ENCODE peak calls at places on chromosome 11, in four cellular contexts. O, V, A and E are unnamed samples.

GRCh38 chr11:19394525-19395016 is 153.8 kb upstream of the E2F8 start:
- DNase-seq in O (no peak), V (no peak), A (no peak), E (no peak)

GRCh38 chr11:12724301-12725046 is 50.3 kb downstream of the TEAD1 start:
- DNase-seq in O (peak; percentile 64), V (peak; percentile 88), A (peak; percentile 92), E (peak; percentile 95)

GRCh38 chr11:117384045-117384444 is 56.4 kb downstream of the CEP164 start:
- DNase-seq in O (peak; percentile 13), V (peak; percentile 23), A (no peak), E (peak; percentile 96)

GRCh38 chr11:72045849-72046248 is 34.5 kb downstream of the NUMA1 start:
- DNase-seq in O (no peak), V (no peak), A (no peak), E (no peak)

GRCh38 chr11:98434296-98434695 is 586.5 kb upstream of the CNTN5 start:
- DNase-seq in O (no peak), V (no peak), A (no peak), E (no peak)

GRCh38 chr11:117621226-117621625 is 175.8 kb downstream of the DSCAML1 start:
- DNase-seq in O (no peak), V (peak; percentile 20), A (peak; percentile 16), E (peak; percentile 18)

GRCh38 chr11:107666911-107667568 is 44.8 kb downstream of the SLN start:
- DNase-seq in O (no peak), V (no peak), A (no peak), E (no peak)

GRCh38 chr11:45897556-45897955 is 9.5 kb downstream of the FREY1 start:
- DNase-seq in O (no peak), V (peak; percentile 26), A (no peak), E (no peak)

GRCh38 chr11:134667175-134667500 is 255.1 kb upstream of the B3GAT1 start:
- DNase-seq in O (no peak), V (no peak), A (no peak), E (no peak)

GRCh38 chr11:102680945-102681344 is 24.6 kb downstream of the MMP27 start:
- DNase-seq in O (no peak), V (no peak), A (no peak), E (no peak)

GRCh38 chr11:129695543-129696308 is 119.9 kb upstream of the TMEM45B start:
- DNase-seq in O (peak; percentile 46), V (peak; percentile 48), A (peak; percentile 71), E (peak; percentile 13)

GRCh38 chr11:115132829-115133228 is 371.4 kb downstream of the CADM1 start:
- DNase-seq in O (peak; percentile 3), V (peak; percentile 32), A (peak; percentile 15), E (no peak)

GRCh38 chr11:64867748-64868462 is 10.5 kb downstream of the EHD1 start:
- DNase-seq in O (no peak), V (no peak), A (no peak), E (no peak)

GRCh38 chr11:1435820-1436467 is 46.2 kb downstream of the BRSK2 start:
- DNase-seq in O (no peak), V (peak; percentile 41), A (peak; percentile 42), E (no peak)

GRCh38 chr11:14789879-14790484 is 102.0 kb downstream of the CYP2R1 start:
- DNase-seq in O (no peak), V (peak; percentile 10), A (peak; percentile 9), E (peak; percentile 28)

GRCh38 chr11:24421766-24422165 is 75.1 kb upstream of the LUZP2 start:
- DNase-seq in O (no peak), V (no peak), A (no peak), E (peak; percentile 7)

GRCh38 chr11:119169272-119169719 is 771 bp downstream of the NLRX1 start:
- DNase-seq in O (peak; percentile 37), V (peak; percentile 58), A (no peak), E (no peak)

GRCh38 chr11:86869966-86870570 is 69.7 kb downstream of the PRSS23 start:
- DNase-seq in O (peak; percentile 29), V (peak; percentile 54), A (peak; percentile 78), E (peak; percentile 63)

GRCh38 chr11:100930185-100930778 is 199.3 kb downstream of the PGR start:
- DNase-seq in O (peak; percentile 46), V (peak; percentile 55), A (peak; percentile 68), E (peak; percentile 81)

GRCh38 chr11:72821221-72821919 is 7.2 kb downstream of the ATG16L2 start:
- DNase-seq in O (no peak), V (no peak), A (no peak), E (no peak)

GRCh38 chr11:133149698-133150097 is 382.6 kb downstream of the OPCML start:
- DNase-seq in O (no peak), V (no peak), A (no peak), E (no peak)

GRCh38 chr11:73215191-73216134 is 2.6 kb upstream of the P2RY2 start:
- DNase-seq in O (no peak), V (no peak), A (no peak), E (no peak)

GRCh38 chr11:118921929-118922744 is 3.6 kb downstream of the BCL9L start:
- DNase-seq in O (peak; percentile 80), V (peak; percentile 91), A (no peak), E (peak; percentile 56)

GRCh38 chr11:65041206-65042035 is at the start of gene SAC3D1:
- DNase-seq in O (no peak), V (no peak), A (peak; percentile 71), E (peak; percentile 17)

GRCh38 chr11:15150507-15150906 is 35.8 kb downstream of the INSC start:
- DNase-seq in O (no peak), V (no peak), A (no peak), E (no peak)

GRCh38 chr11:34363363-34364084 is 5.7 kb upstream of the ABTB2 start:
- DNase-seq in O (peak; percentile 76), V (no peak), A (no peak), E (no peak)

GRCh38 chr11:92276773-92277172 is 52.2 kb downstream of the FAT3 start:
- DNase-seq in O (no peak), V (no peak), A (no peak), E (peak; percentile 52)

GRCh38 chr11:117230286-117230961 is 1.4 kb downstream of the PCSK7 start:
- DNase-seq in O (no peak), V (no peak), A (no peak), E (peak; percentile 51)

GRCh38 chr11:34936945-34937344 is 20.5 kb downstream of the PDHX start:
- DNase-seq in O (no peak), V (no peak), A (no peak), E (no peak)

GRCh38 chr11:23502821-23503220 is 642.5 kb upstream of the CCDC179 start:
- DNase-seq in O (no peak), V (no peak), A (no peak), E (peak; percentile 43)

GRCh38 chr11:62050716-62051115 is 73.1 kb upstream of the INCENP start:
- DNase-seq in O (no peak), V (no peak), A (no peak), E (no peak)

DNA sequence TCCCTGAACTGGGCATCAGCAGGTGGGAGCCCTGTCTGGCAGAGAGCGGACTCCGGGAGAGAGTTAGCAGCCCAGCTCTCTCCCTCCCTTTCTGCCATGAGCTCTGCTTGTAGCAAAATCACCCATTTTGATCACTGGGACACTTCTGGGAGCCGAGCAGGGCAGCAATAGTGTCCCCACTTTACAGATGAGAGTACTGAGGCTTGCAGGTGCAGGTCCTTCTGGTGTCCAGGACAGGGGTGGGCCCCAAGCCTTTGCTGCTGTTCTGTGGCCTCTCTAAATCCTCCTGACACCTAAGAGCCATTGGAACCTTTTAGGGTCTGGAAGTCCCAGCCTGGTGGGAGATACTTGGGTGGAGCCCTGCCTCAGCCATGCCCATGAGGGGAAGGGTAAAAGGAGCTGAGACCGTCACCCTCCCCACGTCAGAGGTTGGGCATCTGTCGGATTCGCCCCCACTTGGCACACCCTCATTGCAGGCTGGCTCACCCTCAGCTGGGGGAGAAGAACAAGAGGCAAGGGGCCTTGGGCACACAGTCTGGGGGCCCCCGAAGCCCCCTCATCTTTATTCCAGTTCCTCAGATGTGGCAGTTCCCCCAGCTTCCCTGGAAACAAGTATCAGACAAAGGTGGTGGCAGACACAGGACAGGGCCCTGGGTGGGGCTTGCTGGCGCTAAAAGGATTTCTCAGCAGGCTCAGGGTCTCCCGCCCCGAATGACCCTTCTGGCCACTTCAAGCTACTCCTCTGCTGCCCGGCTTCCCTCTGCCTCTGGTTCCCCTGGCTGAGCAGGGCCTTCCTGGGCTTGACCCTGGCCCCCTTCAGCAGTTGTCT is 4.5 kb downstream of the RIN1 start:
- DNase-seq in O (no peak), V (no peak), A (no peak), E (no peak)
- TF ChIP-seq MAZ in O (no peak), V (no peak), A (no peak), E (no peak)

GRCh38 chr11:120658071-120658423 is 146.5 kb downstream of the GRIK4 start:
- DNase-seq in O (no peak), V (no peak), A (no peak), E (no peak)

GRCh38 chr11:120660024-120660565 is 148.5 kb downstream of the GRIK4 start:
- DNase-seq in O (peak; percentile 53), V (peak; percentile 33), A (peak; percentile 67), E (peak; percentile 36)

GRCh38 chr11:120659076-120659475 is 147.5 kb downstream of the GRIK4 start:
- DNase-seq in O (no peak), V (no peak), A (no peak), E (no peak)

GRCh38 chr11:120655589-120655988 is 144.0 kb downstream of the GRIK4 start:
- DNase-seq in O (no peak), V (no peak), A (no peak), E (no peak)

DNA sequence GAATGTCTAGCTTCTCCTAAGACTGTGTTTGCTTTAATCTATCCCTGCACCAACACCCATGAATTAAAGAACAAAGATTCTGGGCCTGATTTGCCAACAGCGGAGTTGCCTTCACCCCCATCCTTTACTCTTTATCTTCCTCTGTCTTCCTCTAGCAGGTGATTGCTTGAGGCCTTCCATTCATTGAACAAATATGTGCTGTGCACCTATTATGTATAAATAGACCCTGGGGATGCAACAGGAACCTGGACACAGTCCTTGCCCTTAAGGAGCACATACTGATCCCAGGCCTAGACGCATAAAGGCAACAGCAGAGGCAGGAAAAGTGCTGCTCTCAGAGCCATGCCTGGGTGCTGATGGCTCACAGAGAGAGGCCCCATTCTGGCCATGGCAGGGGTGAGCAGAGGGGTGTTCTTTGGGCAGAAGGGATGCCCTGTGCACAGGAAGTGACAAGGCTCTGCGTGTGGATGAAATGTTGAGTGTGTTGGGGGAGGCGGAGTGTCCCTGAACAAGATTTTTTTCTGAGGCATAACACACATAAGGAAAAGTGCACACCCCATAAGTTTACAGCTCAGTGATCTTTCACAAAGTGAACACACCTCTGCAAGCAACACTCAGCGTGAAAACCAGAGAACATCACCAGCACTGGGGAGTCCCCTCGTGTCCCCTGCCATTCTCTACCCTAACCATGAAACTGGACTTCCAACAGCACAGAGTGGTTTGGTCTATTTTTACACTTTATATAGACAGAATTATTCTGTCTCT is 145.9 kb downstream of the GRIK4 start:
- DNase-seq in O (no peak), V (no peak), A (no peak), E (no peak)
- TF ChIP-seq CEBPB in O (no peak), V (no peak), A (no peak), E (no peak)

GRCh38 chr11:84524422-84525051 is 1102.6 kb downstream of the DLG2 start:
- DNase-seq in O (no peak), V (peak; percentile 17), A (no peak), E (peak; percentile 25)
- TF ChIP-seq MAFK in O (no peak), V (no peak), A (no peak), E (no peak)

GRCh38 chr11:10858505-10859360 is 880 bp upstream of the ZBED5 start:
- DNase-seq in O (peak; percentile 50), V (no peak), A (peak; percentile 68), E (peak; percentile 19)
- TF ChIP-seq MAZ in O (no peak), V (no peak), A (peak; percentile 15), E (peak; percentile 82)